ENCODE peak calls at places on chromosomes 11 and 22, in eight cellular contexts. R is right atrium auricular region; Y is stimulated activated naive CD4-positive, alpha-beta T cell; D is NCI-H1092; F is AG10803; C is Calu3; Z is prostate gland; P is stimulated activated CD8-positive, alpha-beta memory T cell treated with anti-CD3 and anti-CD28 coated beads, Interleukin-4, amount 100 ng/mL, for 24 hours. J is an unnamed sample.

GRCh38 chr22:36194971-36195370 is 6.6 kb downstream of the APOL4 start:
- DNase-seq in P (peak; percentile 22), C (peak; percentile 63), Z (peak; percentile 49), Y (peak; percentile 9), R (peak; percentile 83), D (peak; percentile 35), F (peak; percentile 73), J (peak; percentile 20)

GRCh38 chr22:30267382-30268302 is 991 bp upstream of the OSM start:
- DNase-seq in D (no peak), C (no peak), Y (peak; percentile 50), Z (no peak), R (no peak), P (no peak), F (no peak), J (peak; percentile 70)

GRCh38 chr11:72309074-72309598 is 65.2 kb upstream of the PHOX2A start:
- DNase-seq in Z (no peak), C (no peak), R (no peak), D (no peak), P (no peak), Y (no peak), F (no peak), J (no peak)

GRCh38 chr11:87351671-87352070 is 313.9 kb downstream of the TMEM135 start:
- DNase-seq in D (no peak), R (no peak), Y (no peak), Z (no peak), P (no peak), F (no peak), C (no peak), J (peak; percentile 37)

GRCh38 chr11:119222308-119222707 is 16.2 kb downstream of the CBL start:
- DNase-seq in F (peak; percentile 73), Y (no peak), C (no peak), Z (no peak), P (no peak), R (peak; percentile 7), D (peak; percentile 52), J (no peak)

GRCh38 chr11:59918494-59918893 is 19.7 kb upstream of the OOSP1 start:
- DNase-seq in C (no peak), Y (no peak), Z (no peak), P (no peak), R (no peak), F (peak; percentile 71), D (no peak), J (no peak)

GRCh38 chr11:113193077-113193476 is 121.3 kb upstream of the TTC12 start:
- DNase-seq in D (no peak), C (no peak), Z (no peak), Y (no peak), F (peak; percentile 76), R (peak; percentile 61), P (no peak), J (no peak)

GRCh38 chr11:67606150-67606476 is 623 bp upstream of the NDUFV1 start:
- DNase-seq in Y (no peak), R (no peak), F (peak; percentile 35), D (no peak), P (no peak), Z (no peak), C (no peak), J (no peak)

GRCh38 chr11:63445720-63446119 is 45.2 kb downstream of the PLAAT5 start:
- DNase-seq in Z (no peak), F (peak; percentile 12), R (no peak), Y (no peak), P (no peak), C (no peak), D (no peak), J (no peak)

GRCh38 chr22:21961886-21962654 is 9.4 kb upstream of the PPM1F start:
- DNase-seq in D (no peak), R (no peak), F (peak; percentile 41), P (no peak), C (peak; percentile 53), Z (peak; percentile 49), Y (no peak), J (no peak)

GRCh38 chr11:86370171-86370570 is 4.5 kb upstream of the CCDC81 start:
- DNase-seq in Z (no peak), Y (no peak), P (no peak), F (no peak), R (no peak), D (no peak), C (no peak), J (no peak)

GRCh38 chr22:27801616-27802388 is at the start of gene MN1:
- DNase-seq in F (no peak), P (peak; percentile 36), Y (peak; percentile 39), Z (no peak), R (no peak), D (no peak), C (peak; percentile 54), J (peak; percentile 74)

GRCh38 chr11:62925745-62926668 is 4.8 kb upstream of the CHRM1 start:
- DNase-seq in R (no peak), Z (no peak), Y (no peak), C (no peak), F (no peak), D (no peak), P (no peak), J (no peak)

GRCh38 chr11:58654908-58655296 is 32.4 kb downstream of the CNTF start:
- DNase-seq in C (no peak), Z (no peak), F (no peak), Y (no peak), P (no peak), D (no peak), R (no peak), J (no peak)

GRCh38 chr11:44849922-44850321 is 100.8 kb downstream of the TP53I11 start:
- DNase-seq in F (no peak), Y (no peak), R (no peak), C (no peak), P (no peak), Z (no peak), D (no peak), J (no peak)

GRCh38 chr11:93541884-93542752 is 1.1 kb downstream of the SMCO4 start:
- DNase-seq in C (peak; percentile 24), D (peak; percentile 42), R (peak; percentile 63), Y (peak; percentile 3), Z (peak; percentile 71), F (peak; percentile 41), P (no peak), J (no peak)

GRCh38 chr22:21719024-21719423 is 16.6 kb downstream of the YPEL1 start:
- DNase-seq in P (no peak), D (no peak), Z (no peak), F (no peak), R (no peak), Y (no peak), C (no peak), J (no peak)

GRCh38 chr11:1739576-1739975 is 10.8 kb downstream of the IFITM10 start:
- DNase-seq in F (no peak), R (no peak), Y (no peak), D (no peak), P (no peak), Z (no peak), C (no peak), J (no peak)

GRCh38 chr11:96284917-96285316 is 58.1 kb downstream of the MAML2 start:
- DNase-seq in P (no peak), D (no peak), Y (no peak), Z (no peak), F (no peak), R (no peak), C (no peak), J (no peak)

GRCh38 chr22:38824587-38824986 is 19.2 kb downstream of the NPTXR start:
- DNase-seq in C (peak; percentile 76), F (peak; percentile 62), Z (no peak), D (no peak), Y (no peak), P (peak; percentile 8), R (no peak), J (peak; percentile 65)

GRCh38 chr11:77038029-77038824 is 4.0 kb downstream of the B3GNT6 start:
- DNase-seq in F (no peak), C (peak; percentile 36), D (no peak), P (no peak), Y (no peak), Z (no peak), R (no peak), J (no peak)